ENCODE peak calls at places on chromosomes 13 and 19, in four cellular contexts. C is H1, U is HepG2, P is GM12878. G is an unnamed sample.

GRCh38 chr13:31134055-31134711 is 27.5 kb downstream of the HSPH1 start:
- DNase-seq in C (no peak), U (no peak), P (no peak), G (no peak)

GRCh38 chr13:47258384-47258783 is 361.5 kb upstream of the HTR2A start:
- DNase-seq in C (no peak), U (no peak), P (no peak), G (no peak)

GRCh38 chr13:64810701-64811258 is 2419.4 kb downstream of the PCDH9 start:
- DNase-seq in C (no peak), U (no peak), P (no peak), G (no peak)

GRCh38 chr19:38229585-38230073 is 5.6 kb upstream of the DPF1 start:
- DNase-seq in C (peak; percentile 85), U (peak; percentile 68), P (no peak), G (peak; percentile 75)

GRCh38 chr19:1217366-1217765 is 11.8 kb downstream of the STK11 start:
- DNase-seq in C (peak; percentile 57), U (no peak), P (no peak), G (no peak)

GRCh38 chr13:20995245-20995829 is 66.0 kb downstream of the LATS2 start:
- DNase-seq in C (no peak), U (no peak), P (no peak), G (no peak)

GRCh38 chr19:18418034-18418724 is 1.0 kb upstream of the SSBP4 start:
- DNase-seq in C (no peak), U (no peak), P (no peak), G (no peak)

GRCh38 chr13:51584731-51585191 is 499 bp downstream of the WDFY2 start:
- DNase-seq in C (peak; percentile 81), U (peak; percentile 64), P (no peak), G (peak; percentile 28)

GRCh38 chr19:46107371-46107770 is 17.1 kb downstream of the IGFL3 start:
- DNase-seq in C (no peak), U (no peak), P (no peak), G (no peak)

GRCh38 chr13:77048592-77048991 is 21.6 kb upstream of the FBXL3 start:
- DNase-seq in C (peak; percentile 59), U (no peak), P (no peak), G (no peak)

GRCh38 chr13:99182439-99182838 is 18.2 kb upstream of the UBAC2 start:
- DNase-seq in C (no peak), U (no peak), P (no peak), G (no peak)

GRCh38 chr13:71867101-71867814 is at the start of gene DACH1:
- DNase-seq in C (peak; percentile 59), U (peak; percentile 7), P (no peak), G (peak; percentile 90)

GRCh38 chr13:80048030-80048429 is 292.9 kb downstream of the SPRY2 start:
- DNase-seq in C (no peak), U (no peak), P (no peak), G (no peak)

GRCh38 chr19:12497032-12497431 is 12.4 kb upstream of the ZNF709 start:
- DNase-seq in C (no peak), U (peak; percentile 62), P (no peak), G (no peak)

GRCh38 chr13:48431987-48432615 is 19.2 kb upstream of the LPAR6 start:
- DNase-seq in C (no peak), U (peak; percentile 7), P (no peak), G (no peak)

GRCh38 chr13:48431431-48431830 is 18.5 kb upstream of the LPAR6 start:
- DNase-seq in C (no peak), U (peak; percentile 73), P (no peak), G (no peak)

GRCh38 chr13:48434203-48434602 is 21.3 kb upstream of the LPAR6 start:
- DNase-seq in C (no peak), U (no peak), P (no peak), G (no peak)

GRCh38 chr13:48436661-48437242 is 23.8 kb upstream of the LPAR6 start:
- DNase-seq in C (no peak), U (no peak), P (no peak), G (no peak)

DNA sequence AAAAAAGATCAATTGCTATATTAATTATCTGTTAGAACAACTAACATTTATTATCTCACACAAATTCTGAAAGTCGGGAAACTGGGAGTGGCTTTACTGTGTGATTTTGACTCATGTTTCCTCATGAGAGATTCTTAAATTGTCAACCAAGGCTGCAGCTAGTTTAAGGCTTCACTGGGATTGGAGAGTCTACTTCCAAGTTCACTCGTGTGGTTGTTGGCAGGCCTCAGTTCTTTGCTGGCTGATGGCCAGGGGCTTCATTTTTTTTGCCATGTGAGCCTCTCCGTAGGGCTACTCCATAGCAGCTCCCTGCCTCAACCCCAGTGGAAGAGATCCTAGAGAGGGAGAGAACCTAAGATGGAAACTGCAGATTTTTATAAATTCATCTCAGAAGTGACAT is 24.5 kb upstream of the LPAR6 start:
- DNase-seq in C (no peak), U (no peak), P (no peak), G (no peak)
- TF ChIP-seq SP1 in C (no peak), U (no peak), P (no peak), G (no peak)

DNA sequence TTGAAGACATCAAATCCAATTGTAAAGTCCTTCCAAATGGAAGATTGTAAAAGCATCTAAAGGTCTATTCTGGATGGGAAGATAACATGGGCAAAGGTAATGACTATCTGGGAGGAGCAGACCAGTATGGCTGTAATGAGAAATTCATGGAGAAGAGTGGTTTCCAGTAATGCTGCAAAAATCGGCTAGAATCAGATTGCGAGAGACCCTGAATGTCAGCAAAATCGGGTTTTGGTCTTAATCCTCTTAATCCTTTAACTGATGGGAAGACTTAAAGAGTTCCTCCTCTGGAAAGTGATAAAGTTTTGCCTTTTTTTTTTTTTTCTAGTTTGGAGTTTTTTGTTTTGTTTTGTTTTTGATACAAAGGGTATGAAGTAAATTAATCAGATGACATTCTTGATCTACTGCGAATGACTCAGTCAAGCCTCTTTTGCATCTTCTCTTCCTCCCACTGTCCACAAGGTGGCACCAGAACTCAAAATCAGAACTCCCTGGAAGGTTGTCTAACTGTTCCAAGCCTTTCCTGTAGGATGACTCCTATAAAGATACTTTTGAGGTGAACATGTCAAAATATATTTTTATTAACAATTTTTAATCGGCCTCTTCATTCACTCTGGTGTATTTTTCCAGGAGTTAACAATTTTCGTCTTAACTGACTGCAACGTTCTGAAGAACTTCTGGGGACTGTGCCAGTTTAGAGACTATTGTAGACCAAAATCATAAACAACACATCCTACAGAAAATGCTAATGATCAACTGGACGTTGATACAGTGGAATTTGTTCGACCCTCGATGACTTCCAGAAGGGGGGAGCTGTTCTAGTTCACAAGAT is 213.3 kb upstream of the MIR17HG start:
- DNase-seq in C (no peak), U (peak; percentile 63), P (no peak), G (peak; percentile 84)
- TF ChIP-seq SUZ12 in C (no peak), U (no peak), P (no peak), G (no peak)

GRCh38 chr13:26061947-26062346 is 10.1 kb upstream of the SHISA2 start:
- DNase-seq in C (no peak), U (no peak), P (no peak), G (no peak)
- TF ChIP-seq SP1 in C (no peak), U (no peak), P (no peak), G (no peak)

GRCh38 chr13:32849369-32849768 is 166.9 kb upstream of the KL start:
- DNase-seq in C (peak; percentile 23), U (no peak), P (no peak), G (no peak)
- TF ChIP-seq SUZ12 in C (no peak), U (no peak), P (no peak), G (no peak)

DNA sequence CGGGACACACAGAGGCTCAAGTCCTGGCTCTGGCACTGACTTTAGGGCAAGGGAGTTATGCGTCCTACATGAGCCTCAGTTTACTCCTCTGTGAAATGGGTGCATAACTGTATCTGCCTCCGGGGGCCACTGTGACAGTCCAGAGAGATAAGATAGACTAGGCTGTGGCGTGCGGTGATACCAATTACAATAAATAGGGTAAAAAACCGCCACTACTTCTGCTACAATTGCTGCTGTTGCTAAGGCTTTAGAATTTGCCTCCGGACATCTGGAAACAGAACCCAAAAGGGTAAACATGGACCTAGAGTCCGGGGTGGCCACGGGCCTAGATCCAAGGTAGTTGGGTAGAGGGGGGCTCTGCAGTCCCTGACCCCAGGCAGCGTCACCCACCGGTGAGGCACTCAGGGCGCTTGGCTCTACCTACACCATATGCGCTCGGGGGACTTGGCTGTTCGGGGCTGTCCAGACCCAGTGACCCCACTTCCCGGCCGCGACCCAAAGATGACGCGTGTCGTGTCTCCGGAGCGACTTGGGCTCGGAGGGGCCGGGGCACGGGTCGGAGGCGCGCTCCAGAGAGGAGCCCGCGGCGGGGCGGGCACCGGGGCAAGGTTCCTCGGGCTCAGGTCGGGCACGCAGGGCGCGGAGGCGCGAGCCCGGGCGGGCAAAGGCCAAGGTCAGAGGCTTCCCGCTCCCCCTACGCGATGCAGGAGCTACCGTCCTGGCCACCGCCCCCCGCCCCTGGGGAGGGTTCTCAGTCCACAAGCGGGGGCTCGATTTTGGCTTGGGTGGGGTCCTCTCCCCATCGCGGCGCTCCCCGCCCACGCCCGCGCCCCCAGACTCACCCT is 1.0 kb downstream of the INSR start:
- DNase-seq in C (peak; percentile 61), U (peak; percentile 21), P (no peak), G (no peak)
- TF ChIP-seq SP1 in C (no peak), U (peak; percentile 25), P (no peak), G (no peak)

G was measured in HEK293T.